ENCODE peak calls at places on chromosomes 11 and 22, in five cellular contexts. S is effector memory CD4-positive, alpha-beta T cell; B is transverse colon; C is hepatocyte; R is heart right ventricle. T is an unnamed sample.

GRCh38 chr22:39396797-39397195 is 2.8 kb upstream of the TAB1 start:
- DNase-seq in S (no peak), B (no peak), C (no peak), R (no peak), T (no peak)

GRCh38 chr11:115737875-115738274 is 233.7 kb upstream of the CADM1 start:
- DNase-seq in S (no peak), B (no peak), C (no peak), R (no peak), T (no peak)

GRCh38 chr11:26584818-26585217 is 12.8 kb upstream of the MUC15 start:
- DNase-seq in S (no peak), B (no peak), C (peak; percentile 18), R (no peak), T (no peak)

GRCh38 chr11:7592706-7593105 is 78.9 kb downstream of the PPFIBP2 start:
- DNase-seq in S (no peak), B (no peak), C (no peak), R (peak; percentile 37), T (no peak)

GRCh38 chr11:76805206-76805913 is 22.2 kb downstream of the TSKU start:
- DNase-seq in S (no peak), B (no peak), C (no peak), R (no peak), T (no peak)

GRCh38 chr11:129729823-129730222 is 85.8 kb upstream of the TMEM45B start:
- DNase-seq in S (no peak), B (no peak), C (no peak), R (no peak), T (no peak)

GRCh38 chr11:120061036-120061760 is 76.7 kb downstream of the TRIM29 start:
- DNase-seq in S (no peak), B (no peak), C (no peak), R (no peak), T (no peak)

GRCh38 chr11:72716291-72716690 is 35.9 kb downstream of the ARAP1 start:
- DNase-seq in S (no peak), B (no peak), C (no peak), R (no peak), T (no peak)

GRCh38 chr11:95296165-95296564 is 65.2 kb upstream of the SESN3 start:
- DNase-seq in S (no peak), B (peak; percentile 25), C (peak; percentile 48), R (no peak), T (no peak)

GRCh38 chr11:70367071-70367470 is 31.3 kb upstream of the CTTN start:
- DNase-seq in S (no peak), B (no peak), C (no peak), R (no peak), T (no peak)

GRCh38 chr11:34512810-34513673 is 552 bp downstream of the ELF5 start:
- DNase-seq in S (no peak), B (peak; percentile 61), C (peak; percentile 73), R (peak; percentile 21), T (peak; percentile 55)

GRCh38 chr11:130762342-130763037 is 153.8 kb downstream of the SNX19 start:
- DNase-seq in S (no peak), B (no peak), C (no peak), R (no peak), T (no peak)

GRCh38 chr11:123174196-123175183 is 20.6 kb downstream of the CLMP start:
- DNase-seq in S (no peak), B (peak; percentile 60), C (peak; percentile 59), R (no peak), T (no peak)

GRCh38 chr11:63592975-63593395 is 21.2 kb downstream of the PLAAT3 start:
- DNase-seq in S (no peak), B (peak; percentile 18), C (no peak), R (no peak), T (peak; percentile 24)

GRCh38 chr22:30781271-30781875 is 86.7 kb downstream of the OSBP2 start:
- DNase-seq in S (no peak), B (no peak), C (no peak), R (no peak), T (no peak)

GRCh38 chr22:49019737-49020136 is 807.9 kb downstream of the BRD1 start:
- DNase-seq in S (no peak), B (no peak), C (no peak), R (no peak), T (no peak)

GRCh38 chr11:106409681-106410080 is 332.2 kb downstream of the AASDHPPT start:
- DNase-seq in S (no peak), B (no peak), C (peak; percentile 12), R (no peak), T (no peak)

GRCh38 chr11:34655335-34656008 is 34.6 kb downstream of the EHF start:
- DNase-seq in S (no peak), B (no peak), C (no peak), R (no peak), T (no peak)

GRCh38 chr11:78929092-78929905 is 354.6 kb upstream of the NARS2 start:
- DNase-seq in S (no peak), B (no peak), C (no peak), R (no peak), T (no peak)

GRCh38 chr11:94417386-94417987 is 16.3 kb upstream of the GPR83 start:
- DNase-seq in S (no peak), B (no peak), C (peak; percentile 44), R (no peak), T (no peak)

GRCh38 chr11:12746593-12747097 is 72.4 kb downstream of the TEAD1 start:
- DNase-seq in S (no peak), B (no peak), C (peak; percentile 79), R (peak; percentile 70), T (no peak)

GRCh38 chr11:35324981-35325380 is 94.4 kb downstream of the SLC1A2 start:
- DNase-seq in S (no peak), B (no peak), C (no peak), R (no peak), T (no peak)

GRCh38 chr11:12725863-12726666 is 51.8 kb downstream of the TEAD1 start:
- DNase-seq in S (no peak), B (no peak), C (no peak), R (no peak), T (no peak)

GRCh38 chr11:112613051-112613972 is 347.9 kb upstream of the NCAM1 start:
- DNase-seq in S (no peak), B (no peak), C (no peak), R (no peak), T (no peak)

GRCh38 chr22:49869855-49870712 is 16.4 kb downstream of the ZBED4 start:
- DNase-seq in S (peak; percentile 27), B (no peak), C (no peak), R (no peak), T (peak; percentile 74)

GRCh38 chr11:44505591-44506054 is 59.8 kb upstream of the CD82 start:
- DNase-seq in S (no peak), B (no peak), C (no peak), R (no peak), T (no peak)

DNA sequence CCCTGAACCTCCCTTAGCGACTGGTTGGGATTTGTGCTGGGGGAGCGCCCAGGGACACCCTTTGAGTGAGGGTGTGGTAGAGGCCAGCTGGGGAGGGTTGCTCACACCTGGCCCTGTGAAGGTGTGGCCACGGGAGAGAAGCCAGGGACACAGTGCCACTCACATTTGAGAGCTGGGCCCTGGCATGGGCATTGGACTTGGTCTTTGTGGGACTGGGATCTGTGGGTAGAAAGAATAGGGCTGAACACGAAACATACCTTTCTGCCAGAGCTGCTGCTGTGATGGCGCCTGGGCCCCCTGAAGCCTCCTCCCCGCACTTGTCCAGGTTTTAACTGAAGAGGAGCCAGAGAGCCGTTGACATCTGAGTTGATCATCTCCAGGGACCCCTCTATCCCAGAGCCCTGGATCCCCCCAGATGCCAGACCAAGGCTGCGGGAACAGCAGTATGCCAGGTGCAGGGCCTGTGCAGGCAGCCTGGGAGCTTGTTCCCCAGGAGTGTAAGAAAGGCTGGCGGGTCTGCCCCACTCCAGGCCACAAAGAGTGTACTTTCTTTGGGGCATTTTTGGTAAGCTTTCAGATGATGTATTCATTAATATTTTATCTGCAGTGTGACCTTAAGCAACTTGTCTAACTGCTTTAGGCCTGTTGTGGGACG is 284.1 kb downstream of the TBC1D22A start:
- DNase-seq in S (no peak), B (no peak), C (no peak), R (no peak), T (no peak)
- H3K27ac ChIP-seq in S (no peak overlapping the region), B (no peak overlapping the region), C (no peak overlapping the region), R (no peak overlapping the region), T (no peak overlapping the region)

GRCh38 chr11:203056-203944 is 3.9 kb downstream of the BET1L start:
- DNase-seq in S (no peak), B (no peak), C (no peak), R (no peak), T (no peak)

GRCh38 chr11:203945-204586 is 3.1 kb downstream of the BET1L start:
- DNase-seq in S (no peak), B (no peak), C (no peak), R (no peak), T (no peak)

GRCh38 chr11:205221-206001 is 1.8 kb downstream of the BET1L start:
- DNase-seq in S (no peak), B (no peak), C (no peak), R (no peak), T (no peak)

GRCh38 chr11:206002-206384 is 1.2 kb downstream of the BET1L start:
- DNase-seq in S (no peak), B (peak; percentile 7), C (no peak), R (no peak), T (no peak)

DNA sequence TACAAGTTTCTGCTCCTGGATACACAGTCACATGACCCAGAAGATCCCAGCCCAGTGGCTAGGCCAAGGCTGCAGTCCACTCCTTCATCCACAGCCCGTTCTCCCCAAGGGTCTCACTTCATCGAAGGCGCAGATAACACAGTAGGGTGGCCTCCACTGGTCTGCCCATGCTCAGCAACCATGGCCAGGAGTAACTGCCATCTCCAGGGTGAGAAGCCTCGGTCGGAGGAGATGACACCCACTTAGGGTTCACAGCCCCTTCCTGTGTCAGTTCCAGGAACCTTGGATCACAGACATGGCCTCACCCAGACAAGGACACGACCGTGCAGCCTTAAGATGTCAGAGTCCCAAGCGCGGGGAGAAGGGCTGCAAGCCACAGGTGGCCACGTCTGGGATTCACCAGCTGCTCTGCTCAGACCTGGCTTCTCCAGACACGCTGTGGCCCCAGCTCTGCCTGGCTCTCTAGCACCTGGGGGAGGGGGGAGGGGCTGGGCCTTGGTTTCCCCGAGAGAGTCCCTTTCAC is 2.6 kb downstream of the BET1L start:
- DNase-seq in S (no peak), B (no peak), C (no peak), R (no peak), T (no peak)
- H3K4me1 ChIP-seq in S (peaks cover 33% of the 10 kb centered on the region), B (peaks cover 35% of the 10 kb centered on the region), C (peaks cover 17% of the 10 kb centered on the region), R (peaks cover 40% of the 10 kb centered on the region), T (peaks cover 60% of the 10 kb centered on the region)

DNA sequence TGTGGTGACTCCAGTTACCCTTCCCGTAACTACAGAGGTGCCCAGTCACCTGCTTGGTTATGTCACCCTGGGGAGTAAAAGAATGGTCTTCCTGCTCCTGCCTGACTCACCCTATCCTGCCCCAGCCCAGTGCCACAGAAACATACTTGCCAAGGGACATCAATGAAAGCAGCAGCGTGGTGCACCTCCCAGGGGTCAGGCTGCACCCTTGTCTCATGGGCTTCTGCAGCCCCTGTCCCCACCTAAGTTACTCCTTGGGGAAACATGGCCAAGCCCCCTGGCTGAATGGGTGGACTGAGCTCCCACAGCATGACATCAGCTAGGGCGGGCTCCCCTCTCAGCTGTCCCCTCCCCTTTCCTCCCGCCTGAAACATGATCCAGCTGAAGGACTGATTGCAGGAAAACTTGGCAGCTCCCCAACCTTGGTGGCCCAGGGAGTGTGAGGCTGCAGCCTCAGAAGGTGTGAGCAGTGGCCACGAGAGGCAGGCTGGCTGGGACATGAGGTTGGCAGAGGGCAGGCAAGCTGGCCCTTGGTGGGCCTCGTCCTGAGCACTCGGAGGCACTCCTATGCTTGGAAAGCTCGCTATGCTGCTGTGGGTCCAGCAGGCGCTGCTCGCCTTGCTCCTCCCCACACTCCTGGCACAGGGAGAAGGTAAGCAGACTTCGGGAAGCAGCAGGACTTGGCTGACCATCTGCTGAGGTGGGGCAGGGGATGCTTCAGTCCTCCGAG is at the start of gene HTR3A:
- DNase-seq in S (no peak), B (peak; percentile 53), C (peak; percentile 78), R (peak; percentile 78), T (no peak)
- H3K4me3 ChIP-seq in S (no peak within 1 kb of the TSS), B (no peak within 1 kb of the TSS), C (no peak within 1 kb of the TSS), R (no peak within 1 kb of the TSS), T (no peak within 1 kb of the TSS)

GRCh38 chr11:61586792-61587430 is 6.0 kb upstream of the SYT7 start:
- DNase-seq in S (no peak), B (no peak), C (peak; percentile 39), R (no peak), T (no peak)
- H3K27ac ChIP-seq in S (no peak overlapping the region), B (peak overlapping the region; percentile 34), C (peak overlapping the region; percentile 70), R (peak overlapping the region; percentile 77), T (no peak overlapping the region)